ENCODE peak calls at places on chromosomes 6 and 20, in ten cellular contexts. L is Peyer's patch, P is IMR-90, W is prostate gland, J is uterus, B is HepG2, N is thyroid gland, Q is tibial nerve, F is body of pancreas, K is heart left ventricle. Y is an unnamed sample. For H3K4me1, the result is how much of the 10 kb centered on the place peaks cover.

GRCh38 chr20:37522258-37523011 is 1.4 kb downstream of the NNAT start:
- DNase-seq in B (no peak), P (peak), K (peak), F (no peak), W (peak), J (no peak), L (no peak), Q (no peak), N (peak), Y (peak)

GRCh38 chr6:138404666-138405337 is 779 bp downstream of the HEBP2 start:
- DNase-seq in F (no peak), N (peak), B (no peak), W (peak), K (peak), J (peak), Q (no peak), P (no peak), L (peak), Y (peak)

GRCh38 chr20:47258745-47259695 is 97.5 kb downstream of the ZMYND8 start:
- DNase-seq in B (no peak), L (peak), F (no peak), P (peak), K (peak), W (no peak), Q (peak), N (peak), J (no peak), Y (no peak)

GRCh38 chr6:167735498-167736201 is 91.1 kb upstream of the AFDN start:
- DNase-seq in B (peak), K (no peak), L (no peak), J (no peak), F (no peak), W (no peak), Q (no peak), N (no peak), P (no peak), Y (no peak)

GRCh38 chr6:105028898-105029297 is 72.0 kb downstream of the LIN28B start:
- DNase-seq in P (no peak), W (no peak), B (no peak), Q (no peak), L (no peak), K (no peak), J (no peak), N (no peak), F (no peak), Y (no peak)

GRCh38 chr6:29708432-29709177 is 14.6 kb upstream of the HLA-F start:
- DNase-seq in W (no peak), P (no peak), N (no peak), Q (no peak), K (no peak), J (no peak), B (no peak), L (peak), F (no peak), Y (peak)

GRCh38 chr20:34017610-34018009 is 23.9 kb downstream of the RALY start:
- DNase-seq in N (no peak), P (peak), L (no peak), K (no peak), W (no peak), B (no peak), J (no peak), F (no peak), Q (no peak), Y (no peak)

GRCh38 chr6:137480431-137480830 is 13.8 kb downstream of the OLIG3 start:
- DNase-seq in Q (no peak), N (no peak), W (no peak), J (no peak), B (no peak), L (no peak), F (no peak), P (no peak), K (no peak), Y (no peak)

GRCh38 chr6:28335564-28336283 is at the start of gene ZSCAN31:
- DNase-seq in N (peak), L (peak), B (peak), J (peak), F (peak), Q (peak), K (peak), W (peak), P (peak), Y (peak)

GRCh38 chr20:38260378-38261053 is at the start of gene KIAA1755:
- DNase-seq in L (no peak), B (peak), K (peak), W (no peak), F (no peak), P (no peak), J (peak), N (no peak), Q (no peak), Y (no peak)

GRCh38 chr6:78867370-78868040 is at the start of gene IRAK1BP1:
- DNase-seq in L (peak), P (peak), F (peak), K (peak), W (peak), B (peak), N (peak), J (peak), Q (peak), Y (peak)
- TF ChIP-seq POLR2A in L (no peak), P (no peak), F (peak), K (no peak), W (no peak), B (peak), N (peak), J (no peak), Q (no peak), Y (no peak)

GRCh38 chr20:63118786-63119450 is 97.0 kb downstream of the YTHDF1 start:
- DNase-seq in P (no peak), L (no peak), K (no peak), B (no peak), N (no peak), W (no peak), Q (no peak), J (no peak), F (no peak), Y (no peak)
- H3K4me1 ChIP-seq in P (under half), L (under half), K (under half), B (under half), N (under half), W (under half), Q (under half), J (under half), F (under half), Y (under half)

DNA sequence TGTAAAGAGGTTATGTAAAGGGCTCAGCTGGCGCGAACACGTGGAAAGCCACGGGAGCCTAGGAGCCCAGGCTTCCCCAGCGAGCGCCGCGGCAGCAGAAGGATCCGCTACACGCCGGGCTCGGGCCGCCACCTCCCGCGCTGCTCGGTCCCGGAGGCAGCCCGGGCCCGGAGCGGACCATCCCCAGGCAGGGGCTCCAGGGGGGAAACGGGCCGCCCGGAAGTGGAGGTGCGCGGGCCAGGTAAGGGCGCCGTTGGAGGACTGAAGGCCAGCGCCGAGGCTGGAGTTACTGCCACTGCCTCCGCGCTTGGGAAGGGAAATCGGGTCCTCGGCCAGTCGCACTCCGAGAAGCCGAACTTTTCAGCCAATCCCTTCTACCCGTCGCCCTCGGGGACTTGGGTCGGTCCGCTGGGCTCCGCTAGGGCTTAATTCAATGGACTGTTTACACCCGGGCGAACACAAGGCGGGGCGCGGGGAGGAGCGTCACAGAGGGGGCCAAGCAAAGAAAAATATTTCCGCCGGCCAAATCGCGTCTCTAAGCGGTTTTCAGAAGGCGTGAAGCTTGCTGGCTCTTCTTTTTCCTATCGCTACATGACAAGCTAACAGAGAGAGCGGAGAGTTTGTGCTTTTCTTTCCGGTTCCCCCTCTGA is 433 bp downstream of the STK35 start:
- DNase-seq in K (peak), B (peak), W (peak), L (peak), Q (peak), J (peak), P (peak), F (peak), N (peak), Y (peak)
- TF ChIP-seq POLR2A in K (peak), B (peak), W (peak), L (peak), Q (peak), J (no peak), P (peak), F (peak), N (peak), Y (no peak)

DNA sequence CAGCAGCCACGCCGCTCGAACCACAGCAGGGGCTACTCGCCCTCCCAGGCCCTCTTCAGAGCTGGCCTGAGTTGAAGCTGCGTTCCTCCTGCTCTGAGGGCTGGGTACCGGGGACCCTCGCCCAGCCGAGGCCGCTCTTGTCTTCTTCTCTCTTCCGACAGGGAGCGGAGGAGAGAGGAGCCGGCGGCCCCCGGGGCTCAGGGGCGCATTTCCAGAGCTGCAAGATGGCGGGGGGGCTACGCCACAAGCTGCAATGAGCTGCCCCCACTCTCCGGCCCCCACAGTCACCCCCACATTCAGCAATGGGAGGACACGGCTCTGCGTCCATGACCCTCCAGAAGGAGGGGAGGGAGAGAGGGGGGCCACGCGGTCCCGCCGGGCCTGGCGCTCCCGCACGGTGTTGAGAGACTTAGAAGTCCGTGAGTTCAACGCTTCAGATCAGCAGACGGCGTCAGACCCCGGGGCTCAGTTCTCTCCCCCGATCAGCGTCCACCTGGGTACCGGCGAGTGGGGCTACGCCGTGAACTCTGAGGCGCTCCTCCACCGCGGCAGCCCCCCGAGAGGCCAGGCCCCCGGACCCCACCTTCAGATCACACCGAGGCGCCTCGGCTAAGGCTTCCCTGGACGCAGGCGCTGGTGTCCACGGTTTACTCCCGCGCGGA is 31.6 kb downstream of the SLC2A4RG start:
- DNase-seq in N (no peak), L (no peak), W (no peak), K (no peak), P (no peak), B (no peak), F (no peak), J (no peak), Q (no peak), Y (no peak)
- H3K4me1 ChIP-seq in N (under half), L (under half), W (under half), K (under half), P (under half), B (under half), F (under half), J (under half), Q (under half), Y (under half)

GRCh38 chr6:118652051-118652699 is 784 bp upstream of the CEP85L start:
- DNase-seq in L (no peak), Q (no peak), P (no peak), N (no peak), F (no peak), J (no peak), W (no peak), K (no peak), B (no peak), Y (no peak)

GRCh38 chr6:118648866-118649554 is 2.4 kb downstream of the CEP85L start:
- DNase-seq in W (no peak), P (peak), F (no peak), K (no peak), J (no peak), Q (no peak), N (no peak), B (no peak), L (no peak), Y (no peak)

GRCh38 chr6:118651282-118652050 is at the start of gene CEP85L:
- DNase-seq in K (peak), Q (peak), W (peak), N (peak), L (peak), B (peak), P (peak), F (peak), J (peak), Y (peak)

GRCh38 chr6:118649918-118650499 is 1.4 kb downstream of the CEP85L start:
- DNase-seq in F (no peak), B (no peak), Q (no peak), K (no peak), J (no peak), N (no peak), P (no peak), W (no peak), L (no peak), Y (no peak)

DNA sequence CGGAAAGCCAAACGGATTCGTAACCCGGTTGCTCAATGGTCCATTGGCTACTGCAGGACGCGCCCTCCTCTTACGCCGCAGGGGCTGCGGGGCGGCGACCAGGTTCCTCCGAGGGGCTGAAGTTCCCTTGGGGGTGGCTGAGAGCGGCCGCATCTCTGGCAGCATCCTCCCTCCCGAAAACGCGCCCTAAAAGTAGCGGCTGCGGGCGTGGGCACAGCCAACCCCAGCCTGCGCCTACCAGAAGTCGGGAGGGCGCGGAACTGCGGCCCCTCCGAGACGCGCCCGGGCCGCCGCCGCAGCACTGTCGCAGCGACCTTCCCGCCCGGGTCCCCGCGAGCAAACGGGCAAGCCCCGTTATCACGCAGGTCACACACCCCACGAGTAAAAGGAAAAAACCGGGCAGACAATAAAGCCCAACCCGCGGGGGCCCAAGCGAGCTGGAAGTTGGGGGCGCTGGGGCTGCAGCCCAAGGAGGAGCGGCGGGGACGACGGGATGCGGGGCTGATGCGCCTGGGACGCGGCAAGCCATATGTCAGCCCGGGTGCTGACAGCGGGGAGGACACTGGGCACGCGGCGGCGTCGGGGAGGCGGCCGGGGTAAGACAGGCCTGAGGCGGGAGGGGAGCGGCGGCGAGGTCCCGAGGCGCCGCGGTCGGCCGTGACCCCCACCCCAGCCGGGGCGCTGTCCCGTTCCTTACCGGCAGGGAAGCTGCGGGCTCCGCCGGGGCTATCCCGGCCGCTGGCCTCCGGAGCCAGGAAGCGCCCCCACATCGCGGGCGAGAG is 700 bp downstream of the CEP85L start:
- DNase-seq in W (peak), L (peak), N (peak), B (no peak), P (peak), K (peak), F (peak), J (peak), Q (peak), Y (peak)
- TF ChIP-seq POLR2A in W (peak), L (no peak), N (peak), B (no peak), P (no peak), K (peak), F (peak), J (no peak), Q (peak), Y (peak)

GRCh38 chr20:50129662-50130345 is 16.9 kb upstream of the UBE2V1 start:
- DNase-seq in P (peak), Q (no peak), B (no peak), J (no peak), K (no peak), F (no peak), L (no peak), N (no peak), W (no peak), Y (no peak)

GRCh38 chr20:50133474-50134217 is 19.9 kb downstream of the PEDS1 start:
- DNase-seq in B (no peak), W (no peak), Q (no peak), K (no peak), P (no peak), L (no peak), F (no peak), J (no peak), N (no peak), Y (no peak)

GRCh38 chr20:50130346-50130703 is 17.4 kb upstream of the UBE2V1 start:
- DNase-seq in F (no peak), Q (no peak), P (peak), K (no peak), J (no peak), B (no peak), N (no peak), L (no peak), W (no peak), Y (no peak)

GRCh38 chr20:50130995-50131394 is 18.0 kb upstream of the UBE2V1 start:
- DNase-seq in N (peak), B (no peak), P (peak), Q (no peak), F (no peak), J (peak), W (no peak), L (no peak), K (peak), Y (peak)

GRCh38 chr20:50133041-50133440 is 20.1 kb upstream of the UBE2V1 start:
- DNase-seq in P (no peak), W (no peak), K (no peak), B (no peak), F (no peak), N (no peak), J (no peak), Q (no peak), L (no peak), Y (no peak)
- H3K4me1 ChIP-seq in P (under half), W (under half), K (under half), B (under half), F (under half), N (under half), J (under half), Q (under half), L (under half), Y (under half)

GRCh38 chr20:62309198-62309944 is 6.6 kb downstream of the ADRM1 start:
- DNase-seq in P (no peak), F (no peak), Q (no peak), B (no peak), J (no peak), L (no peak), W (no peak), N (no peak), K (no peak), Y (no peak)
- TF ChIP-seq POLR2A in P (no peak), F (no peak), Q (no peak), B (peak), J (no peak), L (no peak), W (no peak), N (no peak), K (no peak), Y (no peak)

Y was measured in transverse colon.